ENCODE peak calls at places on chromosomes 5 and 9, in four cellular contexts. One of them, this sample, is unnamed.

GRCh38 chr5:53303105-53303504 is 177.3 kb upstream of the FST start:
- DNase-seq in tibial artery: no peak
- DNase-seq in brain microvascular endothelial cell: peak; percentile 7
- DNase-seq in Panc1: no peak
- DNase-seq in this sample: no peak

GRCh38 chr5:167893271-167893670 is 398.2 kb upstream of the WWC1 start:
- DNase-seq in tibial artery: no peak
- DNase-seq in brain microvascular endothelial cell: no peak
- DNase-seq in Panc1: no peak
- DNase-seq in this sample: no peak

GRCh38 chr5:41924872-41925554 is at the start of gene FBXO4:
- DNase-seq in tibial artery: peak; percentile 80
- DNase-seq in brain microvascular endothelial cell: peak; percentile 56
- DNase-seq in Panc1: no peak
- DNase-seq in this sample: peak; percentile 76

GRCh38 chr9:122777935-122778671 is 10.6 kb upstream of the OR5C1 start:
- DNase-seq in tibial artery: no peak
- DNase-seq in Panc1: no peak
- DNase-seq in brain microvascular endothelial cell: peak; percentile 45
- DNase-seq in this sample: no peak

GRCh38 chr9:18748106-18748719 is 274.3 kb downstream of the ADAMTSL1 start:
- DNase-seq in tibial artery: no peak
- DNase-seq in Panc1: no peak
- DNase-seq in brain microvascular endothelial cell: no peak
- DNase-seq in this sample: no peak

GRCh38 chr5:57889558-57889957 is 406.9 kb upstream of the ACTBL2 start:
- DNase-seq in tibial artery: no peak
- DNase-seq in Panc1: peak; percentile 35
- DNase-seq in brain microvascular endothelial cell: peak; percentile 44
- DNase-seq in this sample: no peak

GRCh38 chr9:15213249-15213648 is 93.8 kb downstream of the TTC39B start:
- DNase-seq in tibial artery: no peak
- DNase-seq in Panc1: no peak
- DNase-seq in brain microvascular endothelial cell: no peak
- DNase-seq in this sample: no peak

GRCh38 chr5:93163010-93163663 is 417.9 kb downstream of the NR2F1-AS1 start:
- DNase-seq in Panc1: no peak
- DNase-seq in brain microvascular endothelial cell: peak; percentile 62
- DNase-seq in tibial artery: no peak
- DNase-seq in this sample: no peak

GRCh38 chr5:149054416-149054815 is 8.4 kb downstream of the SH3TC2 start:
- DNase-seq in tibial artery: no peak
- DNase-seq in brain microvascular endothelial cell: no peak
- DNase-seq in Panc1: no peak
- DNase-seq in this sample: no peak

GRCh38 chr5:167565555-167565954 is 725.9 kb upstream of the WWC1 start:
- DNase-seq in brain microvascular endothelial cell: peak; percentile 11
- DNase-seq in tibial artery: no peak
- DNase-seq in Panc1: no peak
- DNase-seq in this sample: no peak

GRCh38 chr9:28155671-28156070 is 582.4 kb upstream of the C9orf72 start:
- DNase-seq in brain microvascular endothelial cell: peak; percentile 37
- DNase-seq in Panc1: no peak
- DNase-seq in tibial artery: no peak
- DNase-seq in this sample: no peak

GRCh38 chr5:31800351-31800750 is 161.4 kb downstream of the PDZD2 start:
- DNase-seq in Panc1: no peak
- DNase-seq in brain microvascular endothelial cell: no peak
- DNase-seq in tibial artery: no peak
- DNase-seq in this sample: no peak

GRCh38 chr5:8956659-8957058 is 589.2 kb downstream of the SEMA5A start:
- DNase-seq in Panc1: no peak
- DNase-seq in tibial artery: no peak
- DNase-seq in brain microvascular endothelial cell: no peak
- DNase-seq in this sample: no peak

GRCh38 chr5:8953016-8953415 is 592.9 kb downstream of the SEMA5A start:
- DNase-seq in brain microvascular endothelial cell: no peak
- DNase-seq in tibial artery: no peak
- DNase-seq in Panc1: no peak
- DNase-seq in this sample: no peak

GRCh38 chr5:8952147-8952546 is 593.7 kb downstream of the SEMA5A start:
- DNase-seq in brain microvascular endothelial cell: no peak
- DNase-seq in tibial artery: no peak
- DNase-seq in Panc1: no peak
- DNase-seq in this sample: no peak

GRCh38 chr5:8953911-8954310 is 592.0 kb downstream of the SEMA5A start:
- DNase-seq in brain microvascular endothelial cell: no peak
- DNase-seq in tibial artery: no peak
- DNase-seq in Panc1: no peak
- DNase-seq in this sample: no peak

GRCh38 chr5:8954801-8955200 is 591.1 kb downstream of the SEMA5A start:
- DNase-seq in brain microvascular endothelial cell: no peak
- DNase-seq in Panc1: no peak
- DNase-seq in tibial artery: no peak
- DNase-seq in this sample: no peak
- TF ChIP-seq CTCF in brain microvascular endothelial cell: peak; percentile 33
- TF ChIP-seq CTCF in Panc1: no peak
- TF ChIP-seq CTCF in tibial artery: no peak
- TF ChIP-seq CTCF in this sample: no peak

GRCh38 chr5:131685514-131686171 is 50.6 kb upstream of the RAPGEF6 start:
- DNase-seq in brain microvascular endothelial cell: no peak
- DNase-seq in Panc1: no peak
- DNase-seq in tibial artery: no peak
- DNase-seq in this sample: no peak

GRCh38 chr5:131684051-131684450 is 49.0 kb upstream of the RAPGEF6 start:
- DNase-seq in brain microvascular endothelial cell: no peak
- DNase-seq in Panc1: no peak
- DNase-seq in tibial artery: no peak
- DNase-seq in this sample: no peak

GRCh38 chr5:131682175-131682574 is 47.1 kb upstream of the RAPGEF6 start:
- DNase-seq in tibial artery: no peak
- DNase-seq in Panc1: no peak
- DNase-seq in brain microvascular endothelial cell: no peak
- DNase-seq in this sample: no peak

GRCh38 chr5:131684595-131684994 is 49.6 kb upstream of the RAPGEF6 start:
- DNase-seq in Panc1: no peak
- DNase-seq in brain microvascular endothelial cell: no peak
- DNase-seq in tibial artery: no peak
- DNase-seq in this sample: no peak

GRCh38 chr5:131682824-131683223 is 47.8 kb upstream of the RAPGEF6 start:
- DNase-seq in tibial artery: no peak
- DNase-seq in brain microvascular endothelial cell: no peak
- DNase-seq in Panc1: no peak
- DNase-seq in this sample: no peak
- H3K27ac ChIP-seq in tibial artery: no peak overlapping the region
- H3K27ac ChIP-seq in brain microvascular endothelial cell: no peak overlapping the region
- H3K27ac ChIP-seq in Panc1: no peak overlapping the region
- H3K27ac ChIP-seq in this sample: no peak overlapping the region

GRCh38 chr5:20248102-20248501 is 260.1 kb upstream of the CDH18 start:
- DNase-seq in tibial artery: no peak
- DNase-seq in brain microvascular endothelial cell: no peak
- DNase-seq in Panc1: no peak
- DNase-seq in this sample: no peak

GRCh38 chr5:20241351-20241750 is 253.4 kb upstream of the CDH18 start:
- DNase-seq in Panc1: no peak
- DNase-seq in brain microvascular endothelial cell: no peak
- DNase-seq in tibial artery: no peak
- DNase-seq in this sample: no peak

GRCh38 chr5:20245432-20245974 is 257.5 kb upstream of the CDH18 start:
- DNase-seq in brain microvascular endothelial cell: no peak
- DNase-seq in Panc1: no peak
- DNase-seq in tibial artery: no peak
- DNase-seq in this sample: no peak
- H3K27me3 ChIP-seq in brain microvascular endothelial cell: no peaks in the 10 kb centered on the region
- H3K27me3 ChIP-seq in Panc1: no peaks in the 10 kb centered on the region
- H3K27me3 ChIP-seq in tibial artery: no peaks in the 10 kb centered on the region
- H3K27me3 ChIP-seq in this sample: no peaks in the 10 kb centered on the region

GRCh38 chr5:34538026-34538672 is 118.0 kb upstream of the RAI14 start:
- DNase-seq in brain microvascular endothelial cell: peak; percentile 11
- DNase-seq in tibial artery: no peak
- DNase-seq in Panc1: no peak
- DNase-seq in this sample: no peak
- TF ChIP-seq CTCF in brain microvascular endothelial cell: peak; percentile 47
- TF ChIP-seq CTCF in tibial artery: peak; percentile 22
- TF ChIP-seq CTCF in Panc1: peak; percentile 36
- TF ChIP-seq CTCF in this sample: no peak

GRCh38 chr5:135027699-135028615 is 6.1 kb downstream of the PITX1 start:
- DNase-seq in brain microvascular endothelial cell: no peak
- DNase-seq in tibial artery: no peak
- DNase-seq in Panc1: no peak
- DNase-seq in this sample: no peak

GRCh38 chr5:135028791-135029467 is 5.1 kb downstream of the PITX1 start:
- DNase-seq in brain microvascular endothelial cell: no peak
- DNase-seq in tibial artery: no peak
- DNase-seq in Panc1: no peak
- DNase-seq in this sample: no peak

GRCh38 chr5:135026645-135027317 is 7.2 kb downstream of the PITX1 start:
- DNase-seq in tibial artery: no peak
- DNase-seq in Panc1: no peak
- DNase-seq in brain microvascular endothelial cell: no peak
- DNase-seq in this sample: no peak

GRCh38 chr5:135025730-135026644 is 8.0 kb downstream of the PITX1 start:
- DNase-seq in tibial artery: no peak
- DNase-seq in Panc1: no peak
- DNase-seq in brain microvascular endothelial cell: no peak
- DNase-seq in this sample: no peak

DNA sequence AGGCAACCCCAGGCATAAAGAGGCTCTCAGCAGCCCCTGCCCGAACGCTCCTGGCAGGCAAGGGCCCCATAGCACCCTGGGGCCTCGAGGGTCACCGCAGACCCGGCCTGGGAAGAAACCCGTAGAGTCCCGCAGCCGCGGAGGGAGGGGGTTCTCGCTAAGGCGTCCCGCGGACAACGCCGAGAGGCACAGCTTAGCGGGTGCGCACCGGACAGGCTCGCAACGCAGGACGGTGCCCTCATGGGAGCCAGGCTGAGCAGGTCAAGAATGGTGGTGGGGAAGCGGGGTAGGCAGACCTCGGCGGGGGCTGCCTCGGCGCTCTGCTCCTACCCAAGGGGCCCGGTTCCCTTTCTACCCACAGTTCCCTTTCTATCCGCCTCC is 6.7 kb downstream of the PITX1 start:
- DNase-seq in tibial artery: no peak
- DNase-seq in Panc1: no peak
- DNase-seq in brain microvascular endothelial cell: no peak
- DNase-seq in this sample: no peak
- H3K27ac ChIP-seq in tibial artery: peak overlapping the region; percentile 65
- H3K27ac ChIP-seq in Panc1: no peak overlapping the region
- H3K27ac ChIP-seq in brain microvascular endothelial cell: no peak overlapping the region
- H3K27ac ChIP-seq in this sample: no peak overlapping the region

DNA sequence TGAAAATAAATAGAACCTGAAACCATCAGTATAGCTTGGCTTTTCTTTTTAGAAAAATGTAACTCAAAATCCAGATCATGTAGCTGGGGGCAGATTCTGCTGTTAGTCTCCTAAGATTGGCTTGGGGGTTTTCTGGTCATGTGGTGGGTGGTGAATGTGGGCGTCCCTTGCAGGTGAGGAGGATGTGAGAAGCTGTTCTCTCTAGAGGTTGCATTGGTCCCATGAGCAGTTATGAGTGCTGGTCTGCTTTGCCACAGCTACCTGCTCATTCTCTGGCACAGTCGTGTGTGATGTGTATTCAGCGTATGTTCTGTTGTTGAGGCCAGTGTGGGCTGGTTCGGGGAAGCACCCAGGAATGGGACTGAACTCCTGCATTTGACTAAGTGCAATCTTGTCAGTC is 466.8 kb downstream of the DIRAS2 start:
- DNase-seq in brain microvascular endothelial cell: no peak
- DNase-seq in Panc1: no peak
- DNase-seq in tibial artery: no peak
- DNase-seq in this sample: no peak
- H3K27me3 ChIP-seq in brain microvascular endothelial cell: no peaks in the 10 kb centered on the region
- H3K27me3 ChIP-seq in Panc1: no peaks in the 10 kb centered on the region
- H3K27me3 ChIP-seq in tibial artery: no peaks in the 10 kb centered on the region
- H3K27me3 ChIP-seq in this sample: no peaks in the 10 kb centered on the region

GRCh38 chr5:28808967-28809810 is 1770.8 kb upstream of the CDH9 start:
- DNase-seq in Panc1: no peak
- DNase-seq in tibial artery: no peak
- DNase-seq in brain microvascular endothelial cell: no peak
- DNase-seq in this sample: no peak

GRCh38 chr5:28809811-28810750 is 1771.7 kb upstream of the CDH9 start:
- DNase-seq in Panc1: no peak
- DNase-seq in brain microvascular endothelial cell: no peak
- DNase-seq in tibial artery: no peak
- DNase-seq in this sample: no peak

GRCh38 chr5:28807230-28807629 is 1768.8 kb upstream of the CDH9 start:
- DNase-seq in tibial artery: no peak
- DNase-seq in brain microvascular endothelial cell: peak; percentile 22
- DNase-seq in Panc1: no peak
- DNase-seq in this sample: no peak

DNA sequence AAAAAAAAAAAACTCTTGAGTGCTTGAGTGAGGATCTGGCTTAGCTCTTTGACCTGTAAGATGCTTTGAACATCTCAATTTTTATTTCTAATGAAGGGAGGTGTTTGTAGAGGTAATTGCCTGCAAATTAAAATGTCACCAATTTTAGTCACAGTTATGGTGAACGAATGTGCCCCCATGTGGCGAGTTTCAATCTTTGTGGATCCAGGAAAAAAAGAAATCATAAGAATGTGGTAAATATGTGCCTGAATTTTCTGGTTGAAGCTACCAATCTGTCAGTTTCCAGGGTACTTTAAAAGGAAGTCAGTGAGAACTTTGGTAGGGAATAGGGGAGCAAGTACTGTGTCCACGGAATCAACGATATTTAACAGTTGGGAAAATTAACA is 1772.4 kb upstream of the CDH9 start:
- DNase-seq in Panc1: no peak
- DNase-seq in brain microvascular endothelial cell: no peak
- DNase-seq in tibial artery: no peak
- DNase-seq in this sample: no peak
- TF ChIP-seq CTCF in Panc1: no peak
- TF ChIP-seq CTCF in brain microvascular endothelial cell: peak; percentile 29
- TF ChIP-seq CTCF in tibial artery: no peak
- TF ChIP-seq CTCF in this sample: no peak

GRCh38 chr9:104899759-104900247 is 28.2 kb downstream of the ABCA1 start:
- DNase-seq in brain microvascular endothelial cell: no peak
- DNase-seq in tibial artery: no peak
- DNase-seq in Panc1: no peak
- DNase-seq in this sample: no peak

GRCh38 chr9:104900871-104901270 is 27.1 kb downstream of the ABCA1 start:
- DNase-seq in Panc1: no peak
- DNase-seq in brain microvascular endothelial cell: no peak
- DNase-seq in tibial artery: no peak
- DNase-seq in this sample: no peak

GRCh38 chr9:104896131-104896530 is 31.8 kb downstream of the ABCA1 start:
- DNase-seq in tibial artery: no peak
- DNase-seq in Panc1: no peak
- DNase-seq in brain microvascular endothelial cell: no peak
- DNase-seq in this sample: no peak

GRCh38 chr9:104903609-104904008 is 24.3 kb downstream of the ABCA1 start:
- DNase-seq in brain microvascular endothelial cell: peak; percentile 86
- DNase-seq in tibial artery: no peak
- DNase-seq in Panc1: no peak
- DNase-seq in this sample: no peak

GRCh38 chr9:104900324-104900723 is 27.6 kb downstream of the ABCA1 start:
- DNase-seq in brain microvascular endothelial cell: no peak
- DNase-seq in Panc1: no peak
- DNase-seq in tibial artery: no peak
- DNase-seq in this sample: no peak
- H3K27ac ChIP-seq in brain microvascular endothelial cell: no peak overlapping the region
- H3K27ac ChIP-seq in Panc1: no peak overlapping the region
- H3K27ac ChIP-seq in tibial artery: no peak overlapping the region
- H3K27ac ChIP-seq in this sample: no peak overlapping the region